ENCODE peak calls at places on chromosomes 7 and 10, in six cellular contexts. One of them, this sample, is unnamed.

GRCh38 chr10:113059001-113059780 is 109.1 kb downstream of the TCF7L2 start:
- DNase-seq in B cell: no peak
- DNase-seq in gastrocnemius medialis: no peak
- DNase-seq in HCT116: no peak
- DNase-seq in suprapubic skin: no peak
- DNase-seq in stimulated activated CD4-positive, alpha-beta T cell treated with anti-CD3 and anti-CD28 coated beads, Interleukin-4, amount 100 ng/mL, for 48 hours: no peak
- DNase-seq in this sample: peak; percentile 33

GRCh38 chr7:21722371-21722770 is 179.5 kb downstream of the DNAH11 start:
- DNase-seq in stimulated activated CD4-positive, alpha-beta T cell treated with anti-CD3 and anti-CD28 coated beads, Interleukin-4, amount 100 ng/mL, for 48 hours: no peak
- DNase-seq in gastrocnemius medialis: no peak
- DNase-seq in suprapubic skin: no peak
- DNase-seq in B cell: no peak
- DNase-seq in HCT116: no peak
- DNase-seq in this sample: no peak

GRCh38 chr7:105678811-105679495 is 97.7 kb upstream of the EFCAB10 start:
- DNase-seq in stimulated activated CD4-positive, alpha-beta T cell treated with anti-CD3 and anti-CD28 coated beads, Interleukin-4, amount 100 ng/mL, for 48 hours: no peak
- DNase-seq in B cell: peak; percentile 52
- DNase-seq in gastrocnemius medialis: peak; percentile 75
- DNase-seq in suprapubic skin: peak; percentile 91
- DNase-seq in HCT116: no peak
- DNase-seq in this sample: no peak

GRCh38 chr10:1360581-1361164 is 304.5 kb downstream of the WDR37 start:
- DNase-seq in B cell: no peak
- DNase-seq in suprapubic skin: peak; percentile 58
- DNase-seq in gastrocnemius medialis: no peak
- DNase-seq in HCT116: no peak
- DNase-seq in stimulated activated CD4-positive, alpha-beta T cell treated with anti-CD3 and anti-CD28 coated beads, Interleukin-4, amount 100 ng/mL, for 48 hours: no peak
- DNase-seq in this sample: peak; percentile 44

GRCh38 chr10:4775808-4776207 is 50.2 kb upstream of the AKR1E2 start:
- DNase-seq in B cell: no peak
- DNase-seq in gastrocnemius medialis: no peak
- DNase-seq in suprapubic skin: no peak
- DNase-seq in stimulated activated CD4-positive, alpha-beta T cell treated with anti-CD3 and anti-CD28 coated beads, Interleukin-4, amount 100 ng/mL, for 48 hours: no peak
- DNase-seq in HCT116: no peak
- DNase-seq in this sample: no peak

GRCh38 chr7:85004402-85004801 is 182.5 kb downstream of the SEMA3D start:
- DNase-seq in B cell: no peak
- DNase-seq in suprapubic skin: no peak
- DNase-seq in gastrocnemius medialis: no peak
- DNase-seq in HCT116: no peak
- DNase-seq in stimulated activated CD4-positive, alpha-beta T cell treated with anti-CD3 and anti-CD28 coated beads, Interleukin-4, amount 100 ng/mL, for 48 hours: no peak
- DNase-seq in this sample: no peak

GRCh38 chr7:42237891-42238531 is 1.0 kb upstream of the GLI3 start:
- DNase-seq in suprapubic skin: peak; percentile 89
- DNase-seq in stimulated activated CD4-positive, alpha-beta T cell treated with anti-CD3 and anti-CD28 coated beads, Interleukin-4, amount 100 ng/mL, for 48 hours: no peak
- DNase-seq in gastrocnemius medialis: peak; percentile 47
- DNase-seq in B cell: no peak
- DNase-seq in HCT116: no peak
- DNase-seq in this sample: peak; percentile 85

GRCh38 chr7:113774182-113774807 is 144.5 kb downstream of the PPP1R3A start:
- DNase-seq in suprapubic skin: no peak
- DNase-seq in B cell: no peak
- DNase-seq in HCT116: peak; percentile 33
- DNase-seq in stimulated activated CD4-positive, alpha-beta T cell treated with anti-CD3 and anti-CD28 coated beads, Interleukin-4, amount 100 ng/mL, for 48 hours: no peak
- DNase-seq in gastrocnemius medialis: peak; percentile 49
- DNase-seq in this sample: peak; percentile 11